ENCODE peak calls at places on chromosome 14, in seven cellular contexts. E, T, A, V, O, Z and C are unnamed samples.

GRCh38 chr14:100025111-100025510 is 40.1 kb upstream of the EVL start:
- DNase-seq in E (peak), T (peak), A (peak), V (peak), O (no peak), Z (peak), C (no peak)

GRCh38 chr14:98799891-98800290 is 472.1 kb downstream of the BCL11B start:
- DNase-seq in E (no peak), T (no peak), A (no peak), V (no peak), O (no peak), Z (no peak), C (no peak)

GRCh38 chr14:56474419-56475022 is 105.1 kb upstream of the TMEM260 start:
- DNase-seq in E (peak), T (no peak), A (peak), V (peak), O (no peak), Z (peak), C (peak)

GRCh38 chr14:36655963-36656768 is 5.5 kb upstream of the PAX9 start:
- DNase-seq in E (peak), T (peak), A (peak), V (no peak), O (peak), Z (no peak), C (no peak)

GRCh38 chr14:84826349-84826748 is 703.6 kb upstream of the FLRT2 start:
- DNase-seq in E (no peak), T (no peak), A (no peak), V (no peak), O (no peak), Z (no peak), C (no peak)

GRCh38 chr14:25056688-25057078 is 6.7 kb upstream of the STXBP6 start:
- DNase-seq in E (no peak), T (no peak), A (no peak), V (no peak), O (no peak), Z (peak), C (no peak)

GRCh38 chr14:104356738-104357688 is 218.6 kb downstream of the KIF26A start:
- DNase-seq in E (no peak), T (peak), A (no peak), V (no peak), O (no peak), Z (no peak), C (no peak)

GRCh38 chr14:60178820-60179219 is 13.6 kb upstream of the DHRS7 start:
- DNase-seq in E (no peak), T (no peak), A (no peak), V (no peak), O (no peak), Z (no peak), C (no peak)

GRCh38 chr14:103862393-103862782 is 15.0 kb upstream of the PPP1R13B start:
- DNase-seq in E (no peak), T (no peak), A (peak), V (no peak), O (no peak), Z (no peak), C (no peak)

GRCh38 chr14:69153848-69154208 is 909 bp upstream of the DCAF5 start:
- DNase-seq in E (no peak), T (no peak), A (no peak), V (no peak), O (no peak), Z (no peak), C (no peak)

GRCh38 chr14:103129301-103130016 is 6.2 kb downstream of the TNFAIP2 start:
- DNase-seq in E (no peak), T (no peak), A (peak), V (peak), O (no peak), Z (no peak), C (no peak)

GRCh38 chr14:76673261-76673660 is 88.0 kb upstream of the VASH1 start:
- DNase-seq in E (no peak), T (no peak), A (no peak), V (no peak), O (peak), Z (no peak), C (no peak)

GRCh38 chr14:74705607-74706006 is 7.3 kb downstream of the AREL1 start:
- DNase-seq in E (no peak), T (no peak), A (no peak), V (no peak), O (no peak), Z (no peak), C (no peak)

GRCh38 chr14:96676161-96676560 is 121.0 kb upstream of the VRK1 start:
- DNase-seq in E (no peak), T (no peak), A (peak), V (peak), O (no peak), Z (peak), C (no peak)

GRCh38 chr14:67934087-67934486 is 114.5 kb downstream of the RAD51B start:
- DNase-seq in E (peak), T (peak), A (peak), V (peak), O (no peak), Z (peak), C (peak)

GRCh38 chr14:78238141-78238540 is 68.0 kb downstream of the NRXN3 start:
- DNase-seq in E (no peak), T (no peak), A (no peak), V (no peak), O (no peak), Z (no peak), C (no peak)

GRCh38 chr14:77305696-77306095 is 15.0 kb downstream of the POMT2 start:
- DNase-seq in E (no peak), T (no peak), A (no peak), V (no peak), O (no peak), Z (no peak), C (no peak)

GRCh38 chr14:86938356-86938755 is 1054.6 kb downstream of the GALC start:
- DNase-seq in E (no peak), T (no peak), A (no peak), V (no peak), O (no peak), Z (no peak), C (no peak)

GRCh38 chr14:60643443-60644402 is 5.6 kb downstream of the SIX1 start:
- DNase-seq in E (no peak), T (peak), A (peak), V (no peak), O (no peak), Z (peak), C (peak)

GRCh38 chr14:21703357-21704339 is 30.0 kb upstream of the OR4E1 start:
- DNase-seq in E (peak), T (no peak), A (peak), V (no peak), O (no peak), Z (no peak), C (no peak)

GRCh38 chr14:89771251-89771650 is 183.3 kb downstream of the EFCAB11 start:
- DNase-seq in E (peak), T (no peak), A (no peak), V (no peak), O (no peak), Z (peak), C (no peak)

GRCh38 chr14:64979336-64980074 is 7.2 kb upstream of the FNTB start:
- DNase-seq in E (no peak), T (no peak), A (peak), V (no peak), O (no peak), Z (peak), C (no peak)

GRCh38 chr14:95667251-95667693 is 19.0 kb upstream of the TCL1B start:
- DNase-seq in E (no peak), T (no peak), A (no peak), V (no peak), O (no peak), Z (no peak), C (no peak)

GRCh38 chr14:51004801-51005526 is 60.7 kb upstream of the PYGL start:
- DNase-seq in E (peak), T (no peak), A (no peak), V (no peak), O (no peak), Z (peak), C (no peak)

GRCh38 chr14:51000566-51000965 is 56.3 kb upstream of the PYGL start:
- DNase-seq in E (no peak), T (no peak), A (no peak), V (peak), O (no peak), Z (no peak), C (no peak)

GRCh38 chr14:51004352-51004800 is 60.1 kb upstream of the PYGL start:
- DNase-seq in E (no peak), T (no peak), A (no peak), V (no peak), O (no peak), Z (no peak), C (no peak)

GRCh38 chr14:50999726-51000125 is 55.4 kb upstream of the PYGL start:
- DNase-seq in E (no peak), T (no peak), A (no peak), V (no peak), O (no peak), Z (no peak), C (no peak)

DNA sequence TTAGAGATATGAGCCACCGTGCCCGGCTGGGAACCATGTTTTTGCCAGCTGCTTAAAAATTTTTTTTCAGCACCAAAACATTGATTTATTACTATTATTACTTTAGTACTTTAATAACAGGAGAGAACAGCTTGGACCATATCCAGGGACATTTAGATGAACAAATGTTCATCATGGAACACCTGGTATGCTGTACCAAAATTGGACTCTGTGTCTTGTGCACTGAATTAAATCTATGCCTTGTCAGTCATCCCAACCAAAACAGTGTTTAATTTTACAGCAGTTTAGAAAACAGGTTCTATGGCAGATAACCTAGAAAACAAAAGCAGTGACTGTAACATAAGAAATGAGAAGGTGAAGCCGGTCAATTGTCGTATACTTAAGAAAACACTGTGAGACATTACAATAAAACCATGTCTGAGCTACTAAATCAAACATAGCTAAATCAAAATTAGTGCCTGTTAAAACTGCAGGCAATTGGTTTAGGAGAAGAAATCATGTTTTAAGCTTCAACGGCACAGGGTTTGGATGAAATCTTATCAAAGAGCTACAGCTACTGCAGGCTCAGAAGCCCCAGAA is 58.2 kb upstream of the PYGL start:
- DNase-seq in E (no peak), T (no peak), A (no peak), V (no peak), O (no peak), Z (no peak), C (no peak)
- H4K8ac ChIP-seq in E (no peak), T (no peak), A (no peak), V (no peak), O (no peak), Z (no peak), C (no peak)

GRCh38 chr14:39456702-39457250 is 24.5 kb upstream of the FBXO33 start:
- DNase-seq in E (no peak), T (no peak), A (no peak), V (no peak), O (no peak), Z (no peak), C (no peak)

GRCh38 chr14:39447155-39447554 is 14.9 kb upstream of the FBXO33 start:
- DNase-seq in E (no peak), T (no peak), A (no peak), V (no peak), O (no peak), Z (no peak), C (no peak)

GRCh38 chr14:39454906-39455539 is 22.8 kb upstream of the FBXO33 start:
- DNase-seq in E (peak), T (no peak), A (peak), V (no peak), O (no peak), Z (no peak), C (no peak)

GRCh38 chr14:39452680-39453079 is 20.4 kb upstream of the FBXO33 start:
- DNase-seq in E (no peak), T (no peak), A (no peak), V (no peak), O (no peak), Z (no peak), C (no peak)

GRCh38 chr14:39451811-39452210 is 19.6 kb upstream of the FBXO33 start:
- DNase-seq in E (no peak), T (no peak), A (no peak), V (no peak), O (no peak), Z (no peak), C (no peak)
- H4K8ac ChIP-seq in E (no peak), T (no peak), A (no peak), V (no peak), O (no peak), Z (no peak), C (no peak)

GRCh38 chr14:106294324-106294723 is 767.9 kb downstream of the TMEM121 start:
- DNase-seq in E (no peak), T (no peak), A (no peak), V (no peak), O (no peak), Z (no peak), C (no peak)
- H4K8ac ChIP-seq in E (no peak), T (no peak), A (no peak), V (no peak), O (no peak), Z (no peak), C (no peak)

GRCh38 chr14:106308839-106309389 is 782.5 kb downstream of the TMEM121 start:
- DNase-seq in E (no peak), T (peak), A (peak), V (peak), O (peak), Z (no peak), C (no peak)
- H4K8ac ChIP-seq in E (no peak), T (no peak), A (no peak), V (no peak), O (no peak), Z (no peak), C (no peak)

DNA sequence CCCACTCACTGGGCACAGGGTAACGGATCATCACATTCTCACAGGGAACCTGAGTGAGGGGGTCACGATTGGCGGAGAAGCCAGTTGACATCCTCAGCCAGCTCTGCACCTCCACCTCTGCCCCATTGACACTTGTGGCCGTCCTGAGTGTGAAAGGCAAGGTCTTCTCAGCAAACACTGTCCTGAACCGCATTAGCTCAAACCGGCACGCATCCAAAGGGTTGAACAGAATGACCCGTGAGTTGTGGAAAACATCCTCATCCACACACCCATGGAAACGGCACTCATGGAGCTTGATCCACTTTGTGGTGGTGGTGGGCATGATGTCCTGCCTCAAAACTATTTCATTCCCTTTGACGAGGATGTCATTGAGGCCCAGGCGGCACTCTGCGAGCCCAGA is 56.3 kb upstream of the GTF2A1 start:
- DNase-seq in E (no peak), T (no peak), A (no peak), V (no peak), O (no peak), Z (no peak), C (no peak)
- H4K8ac ChIP-seq in E (no peak), T (no peak), A (no peak), V (no peak), O (no peak), Z (no peak), C (no peak)